ENCODE peak calls at places on chromosomes 16 and 17, in eight cellular contexts. O, B, A, X, T, V, F and Y are unnamed samples.

GRCh38 chr16:74111583-74111982 is 185.0 kb upstream of the PSMD7 start:
- DNase-seq in O (no peak), B (no peak), A (no peak), X (no peak), T (no peak), V (no peak), F (no peak), Y (no peak)

GRCh38 chr17:46972346-46972745 is 6.7 kb downstream of the RPRML start:
- DNase-seq in O (no peak), B (no peak), A (peak), X (no peak), T (no peak), V (peak), F (peak), Y (no peak)

GRCh38 chr16:14436410-14436955 is 193.6 kb downstream of the PARN start:
- DNase-seq in O (no peak), B (no peak), A (no peak), X (no peak), T (no peak), V (no peak), F (no peak), Y (no peak)

GRCh38 chr17:48567209-48567608 is 10.9 kb downstream of the HOXB4 start:
- DNase-seq in O (no peak), B (no peak), A (peak), X (no peak), T (no peak), V (no peak), F (no peak), Y (no peak)

GRCh38 chr16:63289834-63290460 is 1253.7 kb upstream of the CDH8 start:
- DNase-seq in O (peak), B (no peak), A (peak), X (peak), T (peak), V (peak), F (no peak), Y (no peak)

GRCh38 chr17:81171941-81172340 is 5.9 kb upstream of the AATK start:
- DNase-seq in O (no peak), B (no peak), A (no peak), X (no peak), T (no peak), V (no peak), F (no peak), Y (no peak)

GRCh38 chr16:1745900-1746692 is 25.2 kb downstream of the NME3 start:
- DNase-seq in O (no peak), B (no peak), A (no peak), X (no peak), T (no peak), V (no peak), F (no peak), Y (no peak)

GRCh38 chr17:59643159-59643857 is 23.6 kb downstream of the CLTC start:
- DNase-seq in O (no peak), B (no peak), A (no peak), X (no peak), T (no peak), V (no peak), F (no peak), Y (no peak)

GRCh38 chr17:3738562-3739295 is 15.0 kb downstream of the HASPIN start:
- DNase-seq in O (no peak), B (no peak), A (peak), X (no peak), T (peak), V (peak), F (no peak), Y (no peak)

GRCh38 chr17:71727723-71728122 is 393.1 kb upstream of the SOX9 start:
- DNase-seq in O (no peak), B (no peak), A (no peak), X (no peak), T (no peak), V (no peak), F (no peak), Y (no peak)

GRCh38 chr17:34276826-34277225 is 6.8 kb downstream of the CCL7 start:
- DNase-seq in O (no peak), B (no peak), A (no peak), X (no peak), T (no peak), V (no peak), F (no peak), Y (no peak)

GRCh38 chr16:87490091-87490798 is 2.6 kb downstream of the ZCCHC14 start:
- DNase-seq in O (no peak), B (no peak), A (no peak), X (no peak), T (no peak), V (no peak), F (no peak), Y (no peak)

GRCh38 chr16:88881090-88881580 is 14.7 kb upstream of the PABPN1L start:
- DNase-seq in O (no peak), B (no peak), A (peak), X (no peak), T (no peak), V (peak), F (no peak), Y (no peak)

GRCh38 chr17:45313419-45313771 is 3.4 kb downstream of the MAP3K14 start:
- DNase-seq in O (no peak), B (no peak), A (no peak), X (no peak), T (no peak), V (no peak), F (no peak), Y (no peak)

GRCh38 chr17:71995570-71995969 is 125.2 kb upstream of the SOX9 start:
- DNase-seq in O (no peak), B (no peak), A (no peak), X (no peak), T (no peak), V (no peak), F (no peak), Y (no peak)

GRCh38 chr16:984736-985135 is 3.2 kb downstream of the SOX8 start:
- DNase-seq in O (no peak), B (no peak), A (no peak), X (no peak), T (no peak), V (no peak), F (no peak), Y (no peak)

GRCh38 chr16:67936124-67936875 is at the start of gene PSMB10:
- DNase-seq in O (peak), B (peak), A (no peak), X (peak), T (peak), V (peak), F (peak), Y (peak)

GRCh38 chr16:734208-734980 is 6.4 kb downstream of the CIAO3 start:
- DNase-seq in O (peak), B (no peak), A (no peak), X (no peak), T (no peak), V (no peak), F (no peak), Y (no peak)

GRCh38 chr16:73053379-73054130 is 5.6 kb upstream of the ZFHX3 start:
- DNase-seq in O (peak), B (no peak), A (no peak), X (peak), T (no peak), V (no peak), F (no peak), Y (no peak)

GRCh38 chr16:86911311-86911999 is 333.1 kb downstream of the FOXL1 start:
- DNase-seq in O (peak), B (no peak), A (no peak), X (no peak), T (no peak), V (no peak), F (no peak), Y (no peak)

GRCh38 chr17:18017958-18018357 is 21.0 kb downstream of the ATPAF2 start:
- DNase-seq in O (peak), B (no peak), A (no peak), X (no peak), T (no peak), V (peak), F (no peak), Y (no peak)

GRCh38 chr17:33192961-33193911 is 99.9 kb downstream of the ASIC2 start:
- DNase-seq in O (no peak), B (no peak), A (no peak), X (no peak), T (no peak), V (no peak), F (no peak), Y (no peak)

GRCh38 chr16:11047057-11047456 is 102.7 kb downstream of the CLEC16A start:
- DNase-seq in O (peak), B (no peak), A (no peak), X (no peak), T (no peak), V (no peak), F (no peak), Y (no peak)

GRCh38 chr17:31373150-31374082 is 18.1 kb upstream of the RAB11FIP4 start:
- DNase-seq in O (no peak), B (no peak), A (no peak), X (no peak), T (no peak), V (no peak), F (no peak), Y (no peak)

GRCh38 chr17:29157310-29157709 is 22.9 kb downstream of the MYO18A start:
- DNase-seq in O (no peak), B (no peak), A (no peak), X (no peak), T (no peak), V (no peak), F (no peak), Y (no peak)

GRCh38 chr17:29156781-29157180 is 23.4 kb downstream of the MYO18A start:
- DNase-seq in O (no peak), B (no peak), A (no peak), X (no peak), T (no peak), V (no peak), F (no peak), Y (no peak)

GRCh38 chr17:29159286-29159860 is 20.8 kb downstream of the MYO18A start:
- DNase-seq in O (no peak), B (no peak), A (no peak), X (no peak), T (no peak), V (no peak), F (no peak), Y (no peak)

GRCh38 chr17:29158515-29159275 is 21.5 kb downstream of the MYO18A start:
- DNase-seq in O (no peak), B (no peak), A (no peak), X (no peak), T (no peak), V (no peak), F (no peak), Y (no peak)

DNA sequence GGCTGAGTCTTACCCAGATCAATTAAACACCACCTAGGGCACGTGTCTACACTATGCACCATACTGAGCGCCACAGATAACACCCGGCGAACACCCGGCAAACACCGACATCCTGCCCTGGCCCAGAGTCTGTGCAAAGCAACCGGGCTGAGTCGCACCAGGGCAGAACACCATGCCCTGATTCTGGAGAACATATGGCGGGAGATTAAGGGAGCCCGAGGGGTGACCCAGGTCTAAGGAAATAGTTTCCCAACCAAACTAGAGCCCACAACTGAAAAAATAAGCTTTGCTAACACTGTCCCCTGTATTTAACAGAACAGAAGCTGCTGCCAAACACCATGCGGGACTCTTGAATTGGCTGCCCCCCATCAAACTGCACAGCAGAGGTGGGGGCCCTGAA is 22.1 kb downstream of the MYO18A start:
- DNase-seq in O (no peak), B (no peak), A (no peak), X (no peak), T (no peak), V (no peak), F (no peak), Y (no peak)
- TF ChIP-seq EP300 in O (no peak), B (no peak), A (no peak), X (no peak), T (no peak), V (no peak), F (no peak), Y (no peak)

DNA sequence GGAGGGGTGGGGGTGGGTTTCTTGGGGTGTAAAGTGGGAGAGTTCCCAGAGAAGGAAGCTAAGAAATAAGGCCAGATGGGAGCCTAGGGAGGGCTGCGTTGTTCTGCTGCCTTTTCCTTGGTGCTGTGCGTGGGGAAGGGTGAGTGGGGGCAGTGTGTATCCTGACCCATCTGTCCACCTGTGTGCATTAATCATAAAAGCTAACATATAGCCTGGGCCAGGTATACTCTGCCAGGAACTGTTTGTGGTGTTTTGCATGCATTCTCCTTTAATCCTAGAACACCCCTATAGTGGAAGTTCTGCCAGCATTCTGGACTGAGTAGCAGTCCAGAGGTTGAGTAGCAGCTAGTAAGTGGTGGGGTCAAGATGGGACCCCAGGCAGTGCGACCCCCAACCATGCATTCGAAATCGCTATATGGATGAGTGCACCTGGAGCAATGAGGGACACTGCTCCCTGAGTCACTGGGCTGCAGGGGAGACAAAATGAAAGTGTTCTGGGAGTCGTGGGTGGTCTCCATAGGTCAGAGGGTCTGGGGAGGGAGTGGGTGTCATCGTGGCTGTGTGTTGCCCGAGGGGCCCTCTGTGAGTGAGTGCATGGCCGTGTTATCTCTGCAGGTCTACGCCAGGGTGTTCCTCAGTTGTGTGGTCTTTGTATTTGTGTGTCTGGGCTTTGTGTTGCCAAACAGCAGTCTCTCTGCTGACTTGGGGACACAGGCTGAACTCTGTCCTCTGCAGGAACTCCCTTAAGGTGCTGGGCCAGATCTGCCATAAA is 1.3 kb downstream of the ERBB2 start:
- DNase-seq in O (no peak), B (no peak), A (peak), X (peak), T (no peak), V (peak), F (no peak), Y (no peak)
- TF ChIP-seq EP300 in O (no peak), B (no peak), A (no peak), X (no peak), T (no peak), V (no peak), F (no peak), Y (no peak)

DNA sequence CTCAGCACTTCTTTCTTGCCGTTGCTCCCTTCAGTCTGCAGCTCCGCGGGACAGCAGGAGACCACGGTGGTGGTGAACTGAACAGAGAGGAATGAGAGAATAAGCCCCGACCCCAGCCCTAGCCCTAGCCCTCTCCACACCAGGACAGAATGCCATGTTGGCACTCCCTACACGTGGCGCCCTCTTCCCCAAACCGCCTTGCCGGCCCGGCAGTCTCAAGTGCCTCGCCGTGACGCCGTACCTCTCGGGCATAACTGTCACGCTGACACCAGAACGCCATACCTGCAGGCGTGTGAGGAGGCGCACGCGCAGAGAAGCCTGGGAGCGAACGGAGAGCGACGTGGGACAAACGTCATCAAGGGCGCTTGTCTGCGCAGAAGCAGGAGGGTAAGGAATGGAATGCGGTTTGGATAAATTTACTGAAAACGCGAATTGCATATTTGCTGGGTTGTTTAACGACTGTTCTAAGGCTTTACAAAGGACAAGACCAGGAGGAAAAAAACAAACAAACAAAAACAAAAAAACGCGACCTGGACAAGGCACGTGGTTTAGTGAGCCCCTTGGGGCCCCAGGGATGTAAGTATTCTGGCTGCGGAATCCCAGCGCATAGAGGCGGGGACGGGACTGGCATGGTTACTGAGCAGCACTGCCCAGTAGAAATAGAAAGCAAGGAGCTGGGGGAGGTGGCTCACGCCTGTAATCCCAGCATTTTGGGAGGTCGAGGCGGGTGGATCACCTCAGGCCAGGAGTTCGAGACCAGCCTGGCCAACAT is at the start of gene AARSD1:
- DNase-seq in O (peak), B (peak), A (peak), X (peak), T (peak), V (peak), F (peak), Y (peak)
- TF ChIP-seq EP300 in O (no peak), B (no peak), A (no peak), X (no peak), T (no peak), V (no peak), F (peak), Y (peak)

GRCh38 chr16:53087101-53087500 is 32.3 kb downstream of the CHD9 start:
- DNase-seq in O (no peak), B (no peak), A (no peak), X (no peak), T (peak), V (no peak), F (no peak), Y (no peak)
- TF ChIP-seq EP300 in O (no peak), B (no peak), A (no peak), X (no peak), T (no peak), V (no peak), F (no peak), Y (no peak)

DNA sequence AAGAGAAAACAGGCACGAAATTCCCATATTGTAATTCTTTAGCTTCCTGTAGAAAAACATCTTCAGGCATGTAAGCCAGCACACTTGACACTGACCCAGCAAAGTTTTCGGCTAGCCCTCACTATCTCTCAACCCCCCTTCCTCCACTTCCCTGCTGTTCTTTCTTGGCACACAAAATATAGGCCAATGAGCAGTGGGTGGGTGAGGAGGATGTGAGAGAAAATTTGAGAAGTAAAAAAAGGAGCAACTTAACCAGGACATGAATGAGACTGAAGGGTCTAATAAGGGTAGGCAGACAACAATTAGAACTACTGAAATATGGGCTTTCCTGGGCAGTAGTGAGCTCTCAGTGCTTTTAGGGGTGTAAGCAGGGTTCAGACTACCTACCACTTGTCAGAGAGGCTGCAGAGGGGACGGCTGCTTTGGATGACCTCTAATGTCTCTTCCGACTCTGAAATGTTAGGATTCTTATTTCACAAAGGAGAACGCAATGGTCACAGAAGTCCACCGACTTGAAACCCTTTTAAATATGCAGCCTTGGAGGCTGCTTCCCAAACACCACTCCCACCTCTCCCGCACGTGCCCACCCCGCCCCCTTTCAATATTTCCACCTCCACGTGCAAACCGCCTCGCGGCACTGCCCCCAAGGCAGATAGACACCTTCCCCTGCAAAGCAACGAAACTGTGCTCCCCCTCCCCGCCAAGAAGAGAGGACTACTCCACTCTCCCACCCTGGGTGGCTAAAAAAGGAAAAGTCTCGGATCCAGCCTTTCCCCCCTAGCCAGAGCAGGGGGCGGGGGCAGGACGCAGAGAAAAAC is 884 bp downstream of the MBTD1 start:
- DNase-seq in O (peak), B (peak), A (peak), X (peak), T (no peak), V (no peak), F (peak), Y (peak)
- TF ChIP-seq EP300 in O (no peak), B (no peak), A (no peak), X (no peak), T (no peak), V (no peak), F (no peak), Y (no peak)

GRCh38 chr17:14553847-14554246 is 253.0 kb downstream of the HS3ST3B1 start:
- DNase-seq in O (no peak), B (no peak), A (no peak), X (no peak), T (no peak), V (no peak), F (no peak), Y (no peak)
- TF ChIP-seq EP300 in O (no peak), B (no peak), A (no peak), X (no peak), T (no peak), V (no peak), F (no peak), Y (no peak)

GRCh38 chr16:90061437-90061836 is 15.7 kb downstream of the PRDM7 start:
- DNase-seq in O (no peak), B (no peak), A (no peak), X (no peak), T (no peak), V (no peak), F (no peak), Y (no peak)

GRCh38 chr16:90054554-90054953 is 22.6 kb downstream of the PRDM7 start:
- DNase-seq in O (no peak), B (no peak), A (no peak), X (no peak), T (no peak), V (no peak), F (no peak), Y (no peak)

GRCh38 chr16:90057738-90058173 is 19.4 kb downstream of the PRDM7 start:
- DNase-seq in O (no peak), B (no peak), A (no peak), X (no peak), T (no peak), V (no peak), F (no peak), Y (no peak)
- TF ChIP-seq EP300 in O (no peak), B (no peak), A (no peak), X (no peak), T (no peak), V (no peak), F (no peak), Y (no peak)

DNA sequence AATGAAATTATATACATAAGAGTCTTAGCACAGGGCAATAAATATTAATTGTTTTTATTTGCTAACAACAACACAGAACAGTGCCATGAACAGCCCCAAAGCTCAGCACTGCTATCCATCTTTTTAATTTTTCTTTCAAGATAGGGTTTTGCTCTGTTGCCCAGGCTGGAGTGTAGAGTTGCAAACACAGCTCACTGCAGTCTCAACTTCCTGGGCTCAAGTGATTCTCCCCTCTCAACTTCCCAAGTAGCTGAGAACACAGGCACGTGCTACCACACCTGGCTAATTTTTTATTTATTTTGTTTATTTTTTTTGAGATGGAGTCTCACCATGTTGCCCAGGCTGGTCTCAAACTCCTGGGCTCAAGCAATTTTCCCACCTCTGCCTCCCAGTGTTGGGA is 47.6 kb upstream of the AKAP1 start:
- DNase-seq in O (no peak), B (no peak), A (no peak), X (no peak), T (no peak), V (no peak), F (no peak), Y (no peak)
- TF ChIP-seq EP300 in O (no peak), B (no peak), A (no peak), X (no peak), T (no peak), V (no peak), F (no peak), Y (no peak)

GRCh38 chr16:66842765-66843164 is 1.4 kb upstream of the CA7 start:
- DNase-seq in O (no peak), B (no peak), A (no peak), X (no peak), T (no peak), V (peak), F (no peak), Y (no peak)
- TF ChIP-seq EP300 in O (no peak), B (no peak), A (no peak), X (no peak), T (no peak), V (no peak), F (no peak), Y (no peak)